ENCODE peak calls at places on chromosomes 2 and 18, in eight cellular contexts. Y, R, T, E, I, M, V and B are unnamed samples.

GRCh38 chr18:48619016-48619415 is 80.2 kb downstream of the CTIF start:
- DNase-seq in T (no peak), M (no peak), Y (no peak), V (no peak), R (no peak), E (no peak), I (no peak), B (peak; percentile 58)

GRCh38 chr2:20457027-20457426 is 10.2 kb downstream of the RHOB start:
- DNase-seq in Y (no peak), E (no peak), R (no peak), I (no peak), T (no peak), V (no peak), M (no peak), B (no peak)

GRCh38 chr2:151972176-151973012 is 126.5 kb downstream of the CACNB4 start:
- DNase-seq in E (no peak), M (no peak), Y (no peak), V (peak; percentile 5), I (no peak), R (no peak), T (no peak), B (no peak)

GRCh38 chr2:65177754-65178442 is 48.0 kb upstream of the RAB1A start:
- DNase-seq in E (no peak), T (no peak), M (no peak), Y (no peak), V (no peak), R (no peak), I (no peak), B (no peak)

GRCh38 chr2:13121096-13121495 is 404.4 kb downstream of the TRIB2 start:
- DNase-seq in I (no peak), V (no peak), Y (no peak), E (no peak), T (no peak), M (no peak), R (no peak), B (no peak)

GRCh38 chr2:46977266-46977665 is 61.7 kb upstream of the MCFD2 start:
- DNase-seq in E (no peak), T (no peak), Y (no peak), R (no peak), V (no peak), I (no peak), M (no peak), B (no peak)

GRCh38 chr2:128521482-128521881 is 202.8 kb upstream of the HS6ST1 start:
- DNase-seq in I (no peak), T (no peak), R (no peak), M (no peak), E (no peak), Y (no peak), V (no peak), B (no peak)

GRCh38 chr18:8288447-8289213 is 320.6 kb upstream of the RAB12 start:
- DNase-seq in R (no peak), V (no peak), Y (no peak), T (no peak), M (no peak), E (no peak), I (no peak), B (no peak)

GRCh38 chr2:64259301-64259700 is 115.1 kb upstream of the PELI1 start:
- DNase-seq in V (no peak), I (no peak), E (no peak), M (no peak), R (no peak), Y (no peak), T (no peak), B (no peak)

GRCh38 chr2:241223211-241224067 is 35.0 kb downstream of the ANO7 start:
- DNase-seq in I (no peak), M (no peak), R (no peak), T (no peak), V (no peak), Y (no peak), E (no peak), B (peak; percentile 91)

GRCh38 chr18:76928179-76928868 is 106.0 kb downstream of the ZNF236 start:
- DNase-seq in E (no peak), I (no peak), Y (no peak), M (no peak), V (no peak), R (no peak), T (no peak), B (no peak)

GRCh38 chr2:128169497-128169896 is 78.5 kb downstream of the UGGT1 start:
- DNase-seq in T (no peak), V (no peak), Y (no peak), I (no peak), R (no peak), M (no peak), E (no peak), B (peak; percentile 63)

GRCh38 chr2:5898667-5899066 is 206.5 kb downstream of the SOX11 start:
- DNase-seq in I (no peak), E (no peak), R (no peak), T (no peak), M (no peak), Y (no peak), V (no peak), B (no peak)

GRCh38 chr2:185012643-185013042 is 414.3 kb downstream of the ZNF804A start:
- DNase-seq in V (no peak), E (no peak), I (no peak), T (no peak), R (no peak), M (no peak), Y (no peak), B (no peak)

GRCh38 chr2:202564226-202564625 is 70.5 kb upstream of the FAM117B start:
- DNase-seq in I (no peak), Y (no peak), V (no peak), T (no peak), E (no peak), R (no peak), M (no peak), B (no peak)

GRCh38 chr2:100056478-100056877 is 85.9 kb downstream of the AFF3 start:
- DNase-seq in R (no peak), T (no peak), V (no peak), I (no peak), E (no peak), Y (no peak), M (no peak), B (peak; percentile 57)

GRCh38 chr2:224909885-224910517 is 132.3 kb downstream of the DOCK10 start:
- DNase-seq in E (no peak), T (no peak), M (no peak), V (no peak), I (peak; percentile 83), R (peak; percentile 54), Y (peak; percentile 47), B (peak; percentile 79)

GRCh38 chr2:14633451-14634211 is 1.1 kb downstream of the LRATD1 start:
- DNase-seq in V (no peak), R (no peak), Y (no peak), I (peak; percentile 55), M (no peak), T (no peak), E (peak; percentile 52), B (peak; percentile 69)

GRCh38 chr18:74896390-74896991 is 298.8 kb downstream of the ZNF407 start:
- DNase-seq in T (peak; percentile 46), Y (peak; percentile 37), R (peak; percentile 63), V (no peak), E (peak; percentile 78), I (no peak), M (peak; percentile 38), B (no peak)

GRCh38 chr2:63899639-63900038 is 57.9 kb downstream of the UGP2 start:
- DNase-seq in M (no peak), V (no peak), E (no peak), Y (no peak), T (no peak), R (no peak), I (no peak), B (no peak)